ENCODE peak calls at places on chromosomes 6 and 20, in eight cellular contexts. Q, M, H, I, K, G, D and B are unnamed samples.

GRCh38 chr20:56003966-56004365 is 1.4 kb downstream of the CBLN4 start:
- DNase-seq in Q (no peak), M (no peak), H (no peak), I (no peak), K (no peak), G (no peak), D (no peak), B (no peak)

GRCh38 chr20:16178671-16179070 is 394.6 kb downstream of the KIF16B start:
- DNase-seq in Q (no peak), M (no peak), H (no peak), I (no peak), K (no peak), G (no peak), D (no peak), B (no peak)

GRCh38 chr6:24122139-24122538 is 3.9 kb upstream of the NRSN1 start:
- DNase-seq in Q (no peak), M (no peak), H (no peak), I (no peak), K (no peak), G (no peak), D (no peak), B (no peak)

GRCh38 chr6:74671558-74672025 is 534.3 kb downstream of the COL12A1 start:
- DNase-seq in Q (peak), M (no peak), H (peak), I (no peak), K (peak), G (no peak), D (peak), B (peak)

GRCh38 chr6:45112711-45113110 is 215.4 kb upstream of the RUNX2 start:
- DNase-seq in Q (no peak), M (no peak), H (no peak), I (no peak), K (no peak), G (no peak), D (no peak), B (peak)

GRCh38 chr6:26594128-26594493 is 2.6 kb upstream of the ABT1 start:
- DNase-seq in Q (no peak), M (no peak), H (no peak), I (no peak), K (no peak), G (no peak), D (no peak), B (no peak)

GRCh38 chr6:15366003-15366535 is 120.2 kb downstream of the JARID2 start:
- DNase-seq in Q (no peak), M (no peak), H (no peak), I (no peak), K (no peak), G (no peak), D (no peak), B (no peak)

GRCh38 chr20:17710379-17711305 is 10.9 kb downstream of the BANF2 start:
- DNase-seq in Q (peak), M (no peak), H (no peak), I (no peak), K (no peak), G (no peak), D (peak), B (peak)

GRCh38 chr20:22827916-22828315 is 207.2 kb upstream of the SSTR4 start:
- DNase-seq in Q (no peak), M (no peak), H (no peak), I (no peak), K (no peak), G (no peak), D (no peak), B (no peak)

GRCh38 chr6:99254616-99255550 is 94.6 kb downstream of the FAXC start:
- DNase-seq in Q (no peak), M (no peak), H (no peak), I (no peak), K (no peak), G (no peak), D (no peak), B (no peak)

GRCh38 chr6:140441256-140441655 is 1066.8 kb upstream of the CITED2 start:
- DNase-seq in Q (peak), M (peak), H (no peak), I (peak), K (peak), G (peak), D (peak), B (peak)

GRCh38 chr20:57582029-57582378 is 21.1 kb downstream of the PCK1 start:
- DNase-seq in Q (no peak), M (no peak), H (no peak), I (no peak), K (no peak), G (no peak), D (no peak), B (no peak)

GRCh38 chr6:38239719-38240451 is 399.8 kb downstream of the BTBD9 start:
- DNase-seq in Q (peak), M (no peak), H (no peak), I (no peak), K (peak), G (no peak), D (no peak), B (peak)

GRCh38 chr20:37564016-37564387 is 36.3 kb upstream of the BLCAP start:
- DNase-seq in Q (no peak), M (no peak), H (no peak), I (no peak), K (no peak), G (no peak), D (no peak), B (no peak)

GRCh38 chr6:3965071-3965718 is 113.7 kb downstream of the FAM217A start:
- DNase-seq in Q (no peak), M (no peak), H (no peak), I (no peak), K (no peak), G (no peak), D (no peak), B (peak)